ENCODE peak calls at places on chromosome 5, in four cellular contexts. X, U, V and K are unnamed samples.

GRCh38 chr5:94288937-94289336 is 329.5 kb downstream of the KIAA0825 start:
- DNase-seq in X (no peak), U (no peak), V (no peak), K (no peak)

GRCh38 chr5:88660947-88661869 is 221.8 kb downstream of the MEF2C start:
- DNase-seq in X (peak; percentile 91), U (peak; percentile 97), V (no peak), K (peak; percentile 74)

GRCh38 chr5:759111-759741 is 25.3 kb downstream of the ZDHHC11B start:
- DNase-seq in X (no peak), U (peak; percentile 62), V (peak; percentile 59), K (no peak)

GRCh38 chr5:109743770-109744212 is 54.1 kb downstream of the MAN2A1 start:
- DNase-seq in X (no peak), U (no peak), V (no peak), K (no peak)

GRCh38 chr5:135950611-135951010 is 4.2 kb downstream of the LECT2 start:
- DNase-seq in X (no peak), U (no peak), V (no peak), K (peak; percentile 61)

GRCh38 chr5:96868603-96869371 is 7.5 kb upstream of the ERAP2 start:
- DNase-seq in X (peak; percentile 86), U (no peak), V (peak; percentile 31), K (peak; percentile 72)

GRCh38 chr5:60700347-60700815 is 415 bp upstream of the DEPDC1B start:
- DNase-seq in X (peak; percentile 17), U (no peak), V (no peak), K (peak; percentile 23)

GRCh38 chr5:104763163-104763562 is 1200.6 kb upstream of the NUDT12 start:
- DNase-seq in X (no peak), U (no peak), V (no peak), K (no peak)

GRCh38 chr5:149127394-149127955 is 13.8 kb upstream of the ABLIM3 start:
- DNase-seq in X (no peak), U (no peak), V (no peak), K (no peak)

GRCh38 chr5:93870649-93871048 is 129.2 kb upstream of the POU5F2 start:
- DNase-seq in X (no peak), U (no peak), V (no peak), K (no peak)

GRCh38 chr5:148976569-148977321 is 86.1 kb downstream of the SH3TC2 start:
- DNase-seq in X (no peak), U (no peak), V (no peak), K (no peak)

GRCh38 chr5:177319913-177320588 is 8.4 kb upstream of the MXD3 start:
- DNase-seq in X (no peak), U (no peak), V (no peak), K (peak; percentile 32)

GRCh38 chr5:31663519-31663918 is 24.6 kb downstream of the PDZD2 start:
- DNase-seq in X (no peak), U (no peak), V (no peak), K (no peak)

GRCh38 chr5:171975877-171976667 is 30.4 kb downstream of the FBXW11 start:
- DNase-seq in X (no peak), U (no peak), V (no peak), K (no peak)

GRCh38 chr5:124844371-124844770 is 97.9 kb upstream of the ZNF608 start:
- DNase-seq in X (no peak), U (no peak), V (no peak), K (no peak)

GRCh38 chr5:173472784-173473278 is 143.6 kb downstream of the BOD1 start:
- DNase-seq in X (no peak), U (no peak), V (no peak), K (no peak)

GRCh38 chr5:73135429-73136276 is 15.3 kb downstream of the TMEM171 start:
- DNase-seq in X (no peak), U (peak; percentile 49), V (no peak), K (peak; percentile 22)

GRCh38 chr5:16656561-16657191 is 39.9 kb upstream of the RETREG1 start:
- DNase-seq in X (no peak), U (no peak), V (no peak), K (peak; percentile 14)

GRCh38 chr5:163807781-163808180 is 302.4 kb downstream of the MAT2B start:
- DNase-seq in X (no peak), U (no peak), V (no peak), K (no peak)

GRCh38 chr5:1750469-1750868 is 49.2 kb downstream of the MRPL36 start:
- DNase-seq in X (no peak), U (peak; percentile 34), V (no peak), K (no peak)

GRCh38 chr5:155726267-155726666 is 600.7 kb upstream of the SGCD start:
- DNase-seq in X (no peak), U (peak; percentile 58), V (no peak), K (no peak)

GRCh38 chr5:14672082-14672481 is 7.6 kb downstream of the OTULIN start:
- DNase-seq in X (no peak), U (no peak), V (no peak), K (peak; percentile 42)

GRCh38 chr5:2017540-2018389 is 135.0 kb upstream of the IRX4 start:
- DNase-seq in X (peak; percentile 49), U (peak; percentile 45), V (no peak), K (peak; percentile 60)

GRCh38 chr5:146888341-146888978 is 9.9 kb upstream of the PPP2R2B start:
- DNase-seq in X (no peak), U (no peak), V (no peak), K (no peak)

GRCh38 chr5:172559004-172559932 is 81.8 kb upstream of the NEURL1B start:
- DNase-seq in X (no peak), U (no peak), V (no peak), K (no peak)

GRCh38 chr5:144386315-144386714 is 215.6 kb downstream of the KCTD16 start:
- DNase-seq in X (no peak), U (no peak), V (no peak), K (no peak)

GRCh38 chr5:151812757-151813309 is 41.1 kb downstream of the G3BP1 start:
- DNase-seq in X (no peak), U (no peak), V (no peak), K (no peak)

GRCh38 chr5:21802869-21803490 is 1050.2 kb downstream of the CDH12 start:
- DNase-seq in X (peak; percentile 3), U (no peak), V (no peak), K (peak; percentile 20)

GRCh38 chr5:10513501-10514442 is 50.1 kb upstream of the ANKRD33B start:
- DNase-seq in X (no peak), U (peak; percentile 73), V (no peak), K (no peak)

GRCh38 chr5:39755986-39756385 is 331.2 kb upstream of the DAB2 start:
- DNase-seq in X (no peak), U (no peak), V (no peak), K (no peak)

GRCh38 chr5:52822437-52822836 is 34.7 kb downstream of the ITGA1 start:
- DNase-seq in X (no peak), U (no peak), V (no peak), K (no peak)

GRCh38 chr5:179166886-179167841 is 107.0 kb downstream of the ZNF354C start:
- DNase-seq in X (no peak), U (peak; percentile 79), V (peak; percentile 17), K (no peak)